ENCODE peak calls at places on chromosomes 6 and 20, in seven cellular contexts. G, R, O, W, I, T and X are unnamed samples. For H3K4me1, the result is how much of the 10 kb centered on the place peaks cover.

GRCh38 chr6:46220351-46221220 is 49.8 kb upstream of the ENPP5 start:
- DNase-seq in R (peak), W (no peak), I (no peak), T (no peak), G (no peak), O (no peak), X (no peak)

GRCh38 chr6:55276745-55277627 is 50.3 kb upstream of the GFRAL start:
- DNase-seq in W (peak), T (no peak), R (peak), G (peak), O (peak), I (peak), X (peak)

GRCh38 chr20:1434571-1435336 is 31.9 kb downstream of the NSFL1C start:
- DNase-seq in R (peak), O (no peak), G (peak), I (no peak), T (peak), W (peak), X (no peak)

GRCh38 chr6:126056355-126057004 is 70.1 kb downstream of the TRMT11 start:
- DNase-seq in I (no peak), R (no peak), T (no peak), O (no peak), W (no peak), G (no peak), X (no peak)

GRCh38 chr20:45012682-45013302 is 46.5 kb downstream of the STK4 start:
- DNase-seq in I (peak), R (no peak), O (no peak), G (peak), T (no peak), W (no peak), X (no peak)

GRCh38 chr6:107292570-107293285 is 166.6 kb downstream of the PDSS2 start:
- DNase-seq in R (no peak), T (no peak), W (no peak), I (no peak), G (no peak), O (no peak), X (no peak)

GRCh38 chr20:62702886-62703852 is 5.5 kb upstream of the NTSR1 start:
- DNase-seq in T (no peak), R (no peak), G (peak), I (no peak), W (peak), O (peak), X (no peak)

GRCh38 chr20:37534401-37535157 is 6.9 kb upstream of the BLCAP start:
- DNase-seq in W (peak), O (peak), T (peak), I (peak), G (peak), R (peak), X (peak)

GRCh38 chr6:42086046-42086664 is 35.8 kb downstream of the TAF8 start:
- DNase-seq in W (no peak), T (no peak), O (no peak), R (no peak), I (no peak), G (peak), X (peak)

GRCh38 chr6:96301781-96302180 is 219.8 kb upstream of the UFL1 start:
- DNase-seq in I (no peak), G (peak), T (no peak), O (no peak), R (no peak), W (peak), X (no peak)

GRCh38 chr6:105993341-105993740 is 92.8 kb upstream of the PRDM1 start:
- DNase-seq in W (no peak), G (no peak), R (peak), O (no peak), T (no peak), I (peak), X (no peak)

GRCh38 chr20:13736792-13737191 is 47.9 kb downstream of the ESF1 start:
- DNase-seq in W (no peak), T (no peak), R (no peak), I (no peak), O (no peak), G (no peak), X (no peak)

GRCh38 chr6:39507331-39507998 is 185.0 kb upstream of the KCNK16 start:
- DNase-seq in R (no peak), T (no peak), G (no peak), I (no peak), O (no peak), W (no peak), X (no peak)

GRCh38 chr6:14452567-14453527 is 335.3 kb downstream of the CD83 start:
- DNase-seq in R (no peak), I (no peak), W (no peak), T (no peak), O (no peak), G (no peak), X (no peak)

GRCh38 chr20:19920388-19921138 is 96.6 kb upstream of the NAA20 start:
- DNase-seq in R (no peak), T (no peak), I (no peak), W (no peak), O (no peak), G (no peak), X (no peak)

GRCh38 chr20:19921349-19921793 is 95.8 kb upstream of the NAA20 start:
- DNase-seq in I (peak), R (no peak), W (no peak), O (peak), T (no peak), G (no peak), X (no peak)

GRCh38 chr20:19915111-19915798 is 101.9 kb upstream of the NAA20 start:
- DNase-seq in W (no peak), R (no peak), O (no peak), I (no peak), T (no peak), G (no peak), X (no peak)

GRCh38 chr20:19917110-19917509 is 100.1 kb upstream of the NAA20 start:
- DNase-seq in W (no peak), G (no peak), I (no peak), T (no peak), O (no peak), R (no peak), X (no peak)

DNA sequence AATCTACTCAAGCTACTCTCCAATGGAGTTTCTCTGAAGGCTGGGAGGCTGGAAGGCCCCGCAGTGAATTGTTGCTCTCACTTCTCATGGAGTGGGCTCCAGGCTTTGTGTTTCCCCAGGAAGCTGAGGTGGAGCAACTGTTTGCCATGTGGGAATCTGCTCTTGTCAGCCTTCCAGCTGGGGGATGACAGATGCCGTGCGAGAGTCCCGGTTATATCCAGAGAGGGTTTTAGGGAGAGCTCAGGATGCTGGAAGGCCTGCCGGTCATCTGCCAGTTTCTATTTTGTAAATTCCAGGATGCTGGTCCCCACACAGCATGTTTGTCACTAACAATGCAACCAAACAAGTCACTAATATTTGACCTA is 98.2 kb upstream of the NAA20 start:
- DNase-seq in T (no peak), I (no peak), R (no peak), W (no peak), G (no peak), O (no peak), X (no peak)
- H3K4me1 ChIP-seq in T (under half), I (under half), R (under half), W (under half), G (under half), O (under half), X (under half)

GRCh38 chr6:3340358-3340798 is 81.6 kb downstream of the PSMG4 start:
- DNase-seq in R (no peak), T (no peak), W (no peak), O (no peak), I (no peak), G (no peak), X (no peak)
- H3K27ac ChIP-seq in R (no peak), T (no peak), W (no peak), O (peak), I (peak), G (no peak), X (peak)

GRCh38 chr6:53317861-53318260 is 30.9 kb downstream of the ELOVL5 start:
- DNase-seq in W (no peak), G (no peak), R (no peak), T (no peak), I (no peak), O (peak), X (no peak)
- TF ChIP-seq CTCF in W (no peak), G (no peak), R (no peak), T (no peak), I (no peak), O (no peak), X (no peak)

GRCh38 chr6:57089687-57090457 is at the start of gene ZNF451:
- DNase-seq in O (peak), R (peak), T (peak), W (peak), G (peak), I (peak), X (peak)
- H3K4me1 ChIP-seq in O (under half), R (under half), T (under half), W (under half), G (under half), I (under half), X (under half)

DNA sequence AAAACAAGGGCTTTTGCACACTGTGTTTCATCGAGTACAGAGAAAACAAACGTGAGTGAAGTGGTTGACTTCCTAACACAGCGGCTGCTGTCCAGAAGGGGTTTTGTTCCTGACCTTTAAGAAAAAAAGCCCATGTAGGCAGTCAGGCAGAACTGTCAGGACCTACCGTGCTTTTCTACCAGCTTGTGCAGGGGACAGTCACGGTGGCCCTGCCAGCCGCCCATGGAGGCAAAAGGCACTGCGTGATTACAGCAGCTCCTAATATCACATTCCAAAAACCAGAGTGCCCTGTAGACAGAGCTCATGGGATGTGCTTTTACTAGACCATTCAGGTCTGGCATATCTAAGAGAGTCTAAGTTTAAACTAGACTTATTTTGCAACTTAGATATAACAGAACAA is 12.2 kb downstream of the TNFAIP3 start:
- DNase-seq in R (no peak), W (no peak), O (no peak), G (no peak), T (no peak), I (peak), X (no peak)
- H3K27ac ChIP-seq in R (peak), W (no peak), O (no peak), G (no peak), T (peak), I (no peak), X (peak)

GRCh38 chr6:2209226-2209809 is 36.1 kb downstream of the GMDS start:
- DNase-seq in R (peak), I (peak), W (peak), O (no peak), T (peak), G (peak), X (peak)
- TF ChIP-seq CTCF in R (peak), I (peak), W (peak), O (no peak), T (no peak), G (peak), X (no peak)

DNA sequence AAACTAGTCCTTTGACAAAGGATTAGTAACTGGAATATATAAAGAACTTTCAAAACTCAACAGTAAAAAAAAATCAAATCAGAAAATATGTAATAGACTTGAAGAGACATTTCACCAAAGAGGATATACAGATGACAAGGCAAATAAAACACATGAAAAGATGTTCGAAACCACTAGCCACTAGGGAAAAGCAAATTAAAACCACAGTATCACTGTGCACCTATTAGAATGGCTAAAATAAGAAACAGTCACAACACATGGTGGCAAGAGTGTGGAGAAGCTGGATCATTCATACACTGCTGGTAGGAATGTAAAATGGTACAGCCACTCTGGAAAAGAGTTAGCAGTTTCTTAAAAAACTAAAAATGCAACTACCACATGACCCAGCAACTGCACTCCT is 14.9 kb downstream of the ZBTB2 start:
- DNase-seq in I (no peak), R (peak), T (no peak), W (no peak), O (no peak), G (no peak), X (no peak)
- H3K4me1 ChIP-seq in I (under half), R (under half), T (under half), W (under half), O (under half), G (under half), X (under half)